ENCODE peak calls at places on chromosomes 11 and 22, in five cellular contexts. M is thoracic aorta, E is colonic mucosa, N is aorta, V is SJSA1. J is an unnamed sample. For H3K4me1, the result is how much of the 10 kb centered on the place peaks cover.

GRCh38 chr11:86706341-86707131 is 34.1 kb upstream of the ME3 start:
- DNase-seq in M (no peak), E (no peak), V (no peak), N (no peak), J (no peak)

GRCh38 chr22:49768511-49768910 is 59.2 kb downstream of the BRD1 start:
- DNase-seq in V (no peak), N (peak), E (no peak), M (no peak), J (peak)

GRCh38 chr22:29078869-29079207 is 6.0 kb downstream of the KREMEN1 start:
- DNase-seq in E (no peak), M (no peak), N (no peak), V (no peak), J (no peak)

GRCh38 chr11:65965986-65966762 is 4.6 kb downstream of the SART1 start:
- DNase-seq in M (no peak), V (peak), E (no peak), N (no peak), J (no peak)

GRCh38 chr11:843818-844692 is 1.4 kb downstream of the TSPAN4 start:
- DNase-seq in M (peak), N (peak), E (peak), V (peak), J (peak)

GRCh38 chr22:17672417-17672991 is 33.9 kb downstream of the BCL2L13 start:
- DNase-seq in M (no peak), E (no peak), N (no peak), V (no peak), J (no peak)

GRCh38 chr22:39138357-39138997 is 14.0 kb downstream of the CBX7 start:
- DNase-seq in M (no peak), E (no peak), N (no peak), V (no peak), J (no peak)

GRCh38 chr11:117816151-117816741 is 8.3 kb downstream of the FXYD2 start:
- DNase-seq in V (peak), N (peak), E (no peak), M (no peak), J (peak)

GRCh38 chr11:58968251-58968711 is 29.0 kb downstream of the GLYATL1 start:
- DNase-seq in N (no peak), M (no peak), V (no peak), E (peak), J (peak)

GRCh38 chr11:8168485-8169257 is at the start of gene RIC3:
- DNase-seq in N (peak), V (no peak), E (no peak), M (no peak), J (peak)

GRCh38 chr22:42340695-42341383 is 70.4 kb upstream of the TCF20 start:
- DNase-seq in M (no peak), N (no peak), E (no peak), V (no peak), J (no peak)

GRCh38 chr11:57763568-57763967 is 2.0 kb downstream of the CTNND1 start:
- DNase-seq in N (no peak), E (peak), M (no peak), V (no peak), J (no peak)

GRCh38 chr22:24230911-24231656 is 13.8 kb downstream of the GGT5 start:
- DNase-seq in V (no peak), E (peak), M (no peak), N (no peak), J (no peak)

GRCh38 chr11:96197221-96197620 is 145.8 kb downstream of the MAML2 start:
- DNase-seq in V (no peak), N (no peak), E (no peak), M (no peak), J (no peak)

GRCh38 chr22:45428391-45429385 is 15.2 kb downstream of the RIBC2 start:
- DNase-seq in N (no peak), M (no peak), E (no peak), V (no peak), J (no peak)

GRCh38 chr22:48929276-48929790 is 898.3 kb downstream of the BRD1 start:
- DNase-seq in N (no peak), E (peak), V (no peak), M (no peak), J (no peak)

GRCh38 chr11:122690292-122690691 is 34.8 kb downstream of the UBASH3B start:
- DNase-seq in E (no peak), M (no peak), N (no peak), V (no peak), J (no peak)

GRCh38 chr11:110524227-110524626 is 94.5 kb downstream of the FDX1 start:
- DNase-seq in E (no peak), M (no peak), N (no peak), V (no peak), J (no peak)

GRCh38 chr11:46335858-46336600 is 11.2 kb upstream of the DGKZ start:
- DNase-seq in E (no peak), M (no peak), N (no peak), V (no peak), J (no peak)

GRCh38 chr11:34749666-34750659 is 129.1 kb downstream of the EHF start:
- DNase-seq in M (no peak), N (peak), V (no peak), E (no peak), J (peak)

GRCh38 chr11:118870396-118871343 is 13.0 kb upstream of the CXCR5 start:
- DNase-seq in M (no peak), N (peak), E (peak), V (no peak), J (peak)
- H3K4me1 ChIP-seq in M (under half), N (under half), E (under half), V (under half), J (under half)

GRCh38 chr11:94151903-94152677 is 23.4 kb downstream of the PANX1 start:
- DNase-seq in N (peak), M (peak), V (no peak), E (no peak), J (no peak)

GRCh38 chr11:94150056-94150455 is 21.4 kb downstream of the PANX1 start:
- DNase-seq in E (no peak), V (no peak), M (no peak), N (no peak), J (no peak)

GRCh38 chr11:94149435-94149834 is 20.8 kb downstream of the PANX1 start:
- DNase-seq in V (no peak), E (no peak), M (no peak), N (no peak), J (no peak)

GRCh38 chr11:94151311-94151710 is 22.7 kb downstream of the PANX1 start:
- DNase-seq in E (no peak), N (no peak), M (no peak), V (no peak), J (no peak)

GRCh38 chr11:94150704-94151103 is 22.1 kb downstream of the PANX1 start:
- DNase-seq in V (no peak), N (no peak), E (no peak), M (no peak), J (no peak)
- H3K4me1 ChIP-seq in V (under half), N (under half), E (under half), M (half or more), J (under half)

GRCh38 chr11:130602700-130603584 is 154.5 kb downstream of the ADAMTS15 start:
- DNase-seq in V (no peak), E (no peak), M (no peak), N (no peak), J (no peak)
- H3K4me1 ChIP-seq in V (under half), E (under half), M (under half), N (under half), J (under half)

DNA sequence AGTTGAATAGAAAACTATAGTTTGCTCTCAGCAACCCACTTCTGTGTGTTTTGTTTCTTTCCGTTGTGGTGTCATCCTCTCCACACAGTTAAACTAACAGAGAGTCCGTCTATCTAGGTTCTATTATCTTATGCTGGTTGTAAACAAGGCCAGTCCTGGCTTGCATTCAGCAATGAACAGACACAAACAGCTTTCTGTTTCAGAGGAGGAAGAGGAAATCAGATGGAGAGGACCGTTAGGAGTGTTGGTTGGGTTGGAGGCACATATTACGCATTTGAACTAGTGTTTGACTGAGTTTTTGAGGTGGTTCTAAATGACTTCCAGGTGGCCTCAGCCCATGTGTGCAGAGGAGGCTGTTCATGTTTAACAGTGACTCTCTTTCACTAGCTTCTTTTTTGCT is 129.5 kb upstream of the SORL1-AS1 start:
- DNase-seq in N (no peak), V (no peak), M (no peak), E (no peak), J (no peak)
- H3K4me1 ChIP-seq in N (under half), V (under half), M (under half), E (under half), J (under half)

J was measured in right cardiac atrium.